ENCODE peak calls at places on chromosomes 1 and 21, in nine cellular contexts. One of them, this sample, is unnamed.

GRCh38 chr1:4010811-4011605 is 110.9 kb upstream of the C1orf174 start:
- DNase-seq in epithelial cell of esophagus: no peak
- DNase-seq in K562: no peak
- DNase-seq in fibroblast of mammary gland: no peak
- DNase-seq in cardiac muscle cell: no peak
- DNase-seq in pancreas: no peak
- DNase-seq in fibroblast of lung: no peak
- DNase-seq in astrocyte of the spinal cord: no peak
- DNase-seq in CD4-positive, alpha-beta T cell: no peak
- DNase-seq in this sample: no peak

GRCh38 chr1:225449261-225449660 is 21.4 kb upstream of the LBR start:
- DNase-seq in K562: no peak
- DNase-seq in astrocyte of the spinal cord: no peak
- DNase-seq in fibroblast of lung: no peak
- DNase-seq in pancreas: no peak
- DNase-seq in CD4-positive, alpha-beta T cell: no peak
- DNase-seq in cardiac muscle cell: no peak
- DNase-seq in fibroblast of mammary gland: no peak
- DNase-seq in epithelial cell of esophagus: peak
- DNase-seq in this sample: no peak

GRCh38 chr1:235074335-235075120 is 54.1 kb downstream of the TOMM20 start:
- DNase-seq in astrocyte of the spinal cord: peak
- DNase-seq in pancreas: peak
- DNase-seq in epithelial cell of esophagus: peak
- DNase-seq in fibroblast of mammary gland: peak
- DNase-seq in fibroblast of lung: peak
- DNase-seq in CD4-positive, alpha-beta T cell: no peak
- DNase-seq in cardiac muscle cell: peak
- DNase-seq in K562: no peak
- DNase-seq in this sample: peak

GRCh38 chr1:211928993-211929637 is 98.6 kb upstream of the LPGAT1 start:
- DNase-seq in epithelial cell of esophagus: peak
- DNase-seq in CD4-positive, alpha-beta T cell: no peak
- DNase-seq in pancreas: no peak
- DNase-seq in K562: peak
- DNase-seq in astrocyte of the spinal cord: no peak
- DNase-seq in fibroblast of lung: peak
- DNase-seq in cardiac muscle cell: peak
- DNase-seq in fibroblast of mammary gland: peak
- DNase-seq in this sample: no peak

GRCh38 chr1:15355968-15356621 is 53.6 kb upstream of the EFHD2 start:
- DNase-seq in epithelial cell of esophagus: peak
- DNase-seq in pancreas: no peak
- DNase-seq in fibroblast of lung: peak
- DNase-seq in CD4-positive, alpha-beta T cell: no peak
- DNase-seq in cardiac muscle cell: no peak
- DNase-seq in astrocyte of the spinal cord: peak
- DNase-seq in fibroblast of mammary gland: peak
- DNase-seq in K562: no peak
- DNase-seq in this sample: no peak

GRCh38 chr21:25791321-25791720 is 56.5 kb downstream of the GABPA start:
- DNase-seq in pancreas: no peak
- DNase-seq in fibroblast of mammary gland: no peak
- DNase-seq in K562: no peak
- DNase-seq in epithelial cell of esophagus: no peak
- DNase-seq in fibroblast of lung: no peak
- DNase-seq in CD4-positive, alpha-beta T cell: no peak
- DNase-seq in cardiac muscle cell: no peak
- DNase-seq in astrocyte of the spinal cord: no peak
- DNase-seq in this sample: no peak

GRCh38 chr1:12703821-12704451 is 12.0 kb upstream of the AADACL3 start:
- DNase-seq in CD4-positive, alpha-beta T cell: no peak
- DNase-seq in K562: no peak
- DNase-seq in pancreas: no peak
- DNase-seq in fibroblast of mammary gland: no peak
- DNase-seq in fibroblast of lung: no peak
- DNase-seq in epithelial cell of esophagus: peak
- DNase-seq in astrocyte of the spinal cord: no peak
- DNase-seq in cardiac muscle cell: no peak
- DNase-seq in this sample: no peak

GRCh38 chr1:109723351-109723750 is 11.3 kb downstream of the GSTM5 start:
- DNase-seq in pancreas: no peak
- DNase-seq in epithelial cell of esophagus: no peak
- DNase-seq in cardiac muscle cell: peak
- DNase-seq in astrocyte of the spinal cord: no peak
- DNase-seq in CD4-positive, alpha-beta T cell: no peak
- DNase-seq in fibroblast of lung: no peak
- DNase-seq in K562: no peak
- DNase-seq in fibroblast of mammary gland: no peak
- DNase-seq in this sample: no peak

GRCh38 chr1:230869499-230869898 is 1.2 kb upstream of the C1orf198 start:
- DNase-seq in fibroblast of mammary gland: no peak
- DNase-seq in CD4-positive, alpha-beta T cell: no peak
- DNase-seq in fibroblast of lung: peak
- DNase-seq in K562: no peak
- DNase-seq in cardiac muscle cell: peak
- DNase-seq in pancreas: no peak
- DNase-seq in epithelial cell of esophagus: no peak
- DNase-seq in astrocyte of the spinal cord: peak
- DNase-seq in this sample: no peak

GRCh38 chr1:230867119-230867902 is 1.0 kb downstream of the C1orf198 start:
- DNase-seq in epithelial cell of esophagus: peak
- DNase-seq in CD4-positive, alpha-beta T cell: no peak
- DNase-seq in fibroblast of mammary gland: peak
- DNase-seq in fibroblast of lung: peak
- DNase-seq in cardiac muscle cell: no peak
- DNase-seq in astrocyte of the spinal cord: peak
- DNase-seq in K562: no peak
- DNase-seq in pancreas: no peak
- DNase-seq in this sample: no peak

GRCh38 chr1:230866171-230866811 is 2.0 kb downstream of the C1orf198 start:
- DNase-seq in astrocyte of the spinal cord: peak
- DNase-seq in cardiac muscle cell: no peak
- DNase-seq in pancreas: no peak
- DNase-seq in fibroblast of lung: no peak
- DNase-seq in fibroblast of mammary gland: peak
- DNase-seq in CD4-positive, alpha-beta T cell: no peak
- DNase-seq in epithelial cell of esophagus: no peak
- DNase-seq in K562: no peak
- DNase-seq in this sample: no peak

GRCh38 chr1:230868736-230869385 is 540 bp upstream of the C1orf198 start:
- DNase-seq in astrocyte of the spinal cord: peak
- DNase-seq in cardiac muscle cell: peak
- DNase-seq in fibroblast of lung: peak
- DNase-seq in epithelial cell of esophagus: peak
- DNase-seq in pancreas: peak
- DNase-seq in fibroblast of mammary gland: no peak
- DNase-seq in CD4-positive, alpha-beta T cell: no peak
- DNase-seq in K562: no peak
- DNase-seq in this sample: no peak

DNA sequence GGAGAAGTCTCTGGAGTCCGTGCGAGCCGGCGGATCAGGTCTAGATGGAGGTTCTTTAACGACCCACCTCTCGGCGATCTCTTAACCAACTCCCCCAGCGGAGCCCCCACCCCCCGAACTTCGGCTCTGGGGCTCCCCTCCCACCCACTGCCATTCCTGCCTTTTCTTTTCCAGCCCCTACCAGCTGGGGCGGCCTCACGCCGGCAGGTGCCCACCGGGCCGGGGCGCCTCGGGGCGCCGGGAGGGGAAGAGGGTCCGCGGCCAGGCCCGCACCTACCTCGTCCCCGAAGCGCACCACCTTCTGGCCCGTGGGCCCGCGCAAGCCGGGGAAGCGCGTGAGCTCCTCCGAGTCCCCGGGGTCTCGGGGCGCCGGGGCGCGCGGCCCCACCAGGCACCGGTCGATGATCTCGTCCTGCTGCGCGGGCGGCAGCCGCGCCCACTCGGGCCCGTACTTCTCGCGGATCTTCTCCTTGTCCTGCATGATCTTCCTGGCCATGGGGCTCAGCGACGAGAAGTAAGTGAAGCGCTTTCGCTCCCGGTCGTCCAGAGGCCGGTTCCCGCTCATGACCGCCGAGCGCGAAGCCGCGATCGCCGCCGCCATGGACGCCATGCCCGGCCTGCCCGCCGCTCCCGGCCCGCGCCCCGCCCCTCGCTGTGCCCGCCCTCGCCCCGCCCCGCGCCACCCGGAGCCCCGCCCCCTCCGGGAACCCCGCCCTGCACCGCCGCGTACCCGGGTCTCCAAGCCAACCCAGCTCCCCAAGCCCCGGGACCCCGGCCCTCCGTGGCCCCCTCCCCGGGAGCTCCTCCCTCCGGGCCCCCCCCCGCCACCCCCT is at the start of gene C1orf198:
- DNase-seq in astrocyte of the spinal cord: peak
- DNase-seq in fibroblast of mammary gland: no peak
- DNase-seq in cardiac muscle cell: peak
- DNase-seq in fibroblast of lung: peak
- DNase-seq in K562: peak
- DNase-seq in CD4-positive, alpha-beta T cell: peak
- DNase-seq in pancreas: peak
- DNase-seq in epithelial cell of esophagus: peak
- DNase-seq in this sample: peak
- TF ChIP-seq CTCF in astrocyte of the spinal cord: no peak
- TF ChIP-seq CTCF in fibroblast of mammary gland: no peak
- TF ChIP-seq CTCF in cardiac muscle cell: no peak
- TF ChIP-seq CTCF in fibroblast of lung: no peak
- TF ChIP-seq CTCF in K562: no peak
- TF ChIP-seq CTCF in CD4-positive, alpha-beta T cell: no peak
- TF ChIP-seq CTCF in pancreas: no peak
- TF ChIP-seq CTCF in epithelial cell of esophagus: no peak
- TF ChIP-seq CTCF in this sample: no peak

GRCh38 chr1:243525085-243525487 is 269.2 kb downstream of the SDCCAG8 start:
- DNase-seq in fibroblast of mammary gland: peak
- DNase-seq in K562: no peak
- DNase-seq in astrocyte of the spinal cord: peak
- DNase-seq in fibroblast of lung: peak
- DNase-seq in epithelial cell of esophagus: peak
- DNase-seq in pancreas: no peak
- DNase-seq in CD4-positive, alpha-beta T cell: no peak
- DNase-seq in cardiac muscle cell: peak
- DNase-seq in this sample: no peak
- TF ChIP-seq CTCF in fibroblast of mammary gland: no peak
- TF ChIP-seq CTCF in K562: no peak
- TF ChIP-seq CTCF in astrocyte of the spinal cord: no peak
- TF ChIP-seq CTCF in fibroblast of lung: no peak
- TF ChIP-seq CTCF in epithelial cell of esophagus: no peak
- TF ChIP-seq CTCF in pancreas: no peak
- TF ChIP-seq CTCF in CD4-positive, alpha-beta T cell: no peak
- TF ChIP-seq CTCF in cardiac muscle cell: no peak
- TF ChIP-seq CTCF in this sample: no peak

DNA sequence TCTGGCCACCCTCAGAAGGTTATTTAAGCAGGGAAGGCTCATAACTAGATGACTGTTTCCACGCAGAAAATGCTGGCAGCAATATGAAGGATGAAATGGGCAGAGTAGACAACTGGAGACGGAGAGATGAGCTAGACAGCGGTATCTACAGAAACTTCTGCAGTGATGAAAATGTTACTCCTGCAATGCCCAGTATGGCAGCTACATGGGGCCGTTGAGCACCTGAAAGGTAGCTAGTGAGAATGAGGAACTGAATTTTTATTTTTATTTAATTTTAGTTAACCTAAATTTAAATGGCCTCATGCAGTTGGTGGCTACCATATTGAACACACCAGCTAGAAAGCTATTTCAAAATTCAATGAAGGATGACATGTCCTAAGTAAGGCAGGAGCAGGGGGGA is 27.3 kb downstream of the SIPA1L2 start:
- DNase-seq in cardiac muscle cell: no peak
- DNase-seq in epithelial cell of esophagus: no peak
- DNase-seq in K562: no peak
- DNase-seq in fibroblast of lung: no peak
- DNase-seq in fibroblast of mammary gland: no peak
- DNase-seq in astrocyte of the spinal cord: no peak
- DNase-seq in CD4-positive, alpha-beta T cell: no peak
- DNase-seq in pancreas: no peak
- DNase-seq in this sample: no peak
- TF ChIP-seq CTCF in cardiac muscle cell: peak
- TF ChIP-seq CTCF in epithelial cell of esophagus: peak
- TF ChIP-seq CTCF in K562: no peak
- TF ChIP-seq CTCF in fibroblast of lung: peak
- TF ChIP-seq CTCF in fibroblast of mammary gland: peak
- TF ChIP-seq CTCF in astrocyte of the spinal cord: peak
- TF ChIP-seq CTCF in CD4-positive, alpha-beta T cell: no peak
- TF ChIP-seq CTCF in pancreas: no peak
- TF ChIP-seq CTCF in this sample: no peak

DNA sequence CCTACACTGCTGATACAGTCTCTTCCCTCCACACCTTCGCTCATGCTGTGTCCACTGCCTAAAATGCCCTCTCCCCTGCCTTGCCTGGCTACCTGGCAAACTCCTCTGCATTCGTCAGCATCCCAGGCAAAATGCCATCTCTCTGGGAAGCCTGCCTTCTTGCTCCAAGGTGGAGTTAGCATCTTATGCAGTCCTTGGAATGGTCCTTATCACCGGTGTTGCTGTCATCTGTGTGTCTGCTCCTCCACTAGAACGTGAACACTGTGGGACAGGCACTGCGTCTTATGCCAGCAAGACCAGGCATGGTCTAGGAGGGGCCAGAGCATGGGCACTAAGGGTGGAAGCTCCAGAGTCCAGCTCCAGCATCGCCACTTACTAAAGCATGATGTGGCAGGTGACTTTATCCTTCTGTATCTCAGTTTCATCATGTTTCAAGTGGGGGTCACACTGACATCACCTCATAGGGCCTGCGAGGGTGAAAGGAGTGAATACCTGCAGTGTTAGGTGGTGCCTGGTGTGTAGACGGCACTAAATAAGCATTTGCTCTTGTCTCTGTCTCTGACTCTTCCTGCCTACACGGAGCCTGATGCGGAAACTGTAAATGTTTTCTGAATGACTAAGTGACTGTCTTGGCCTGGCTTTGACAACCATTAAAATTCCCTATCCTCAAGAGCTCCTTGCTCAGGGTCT is 211.7 kb downstream of the MATN1 start:
- DNase-seq in fibroblast of mammary gland: peak
- DNase-seq in fibroblast of lung: no peak
- DNase-seq in CD4-positive, alpha-beta T cell: no peak
- DNase-seq in astrocyte of the spinal cord: peak
- DNase-seq in cardiac muscle cell: no peak
- DNase-seq in pancreas: no peak
- DNase-seq in K562: no peak
- DNase-seq in epithelial cell of esophagus: peak
- DNase-seq in this sample: no peak
- TF ChIP-seq CTCF in fibroblast of mammary gland: no peak
- TF ChIP-seq CTCF in fibroblast of lung: no peak
- TF ChIP-seq CTCF in CD4-positive, alpha-beta T cell: no peak
- TF ChIP-seq CTCF in astrocyte of the spinal cord: no peak
- TF ChIP-seq CTCF in cardiac muscle cell: no peak
- TF ChIP-seq CTCF in pancreas: no peak
- TF ChIP-seq CTCF in K562: no peak
- TF ChIP-seq CTCF in epithelial cell of esophagus: no peak
- TF ChIP-seq CTCF in this sample: no peak

DNA sequence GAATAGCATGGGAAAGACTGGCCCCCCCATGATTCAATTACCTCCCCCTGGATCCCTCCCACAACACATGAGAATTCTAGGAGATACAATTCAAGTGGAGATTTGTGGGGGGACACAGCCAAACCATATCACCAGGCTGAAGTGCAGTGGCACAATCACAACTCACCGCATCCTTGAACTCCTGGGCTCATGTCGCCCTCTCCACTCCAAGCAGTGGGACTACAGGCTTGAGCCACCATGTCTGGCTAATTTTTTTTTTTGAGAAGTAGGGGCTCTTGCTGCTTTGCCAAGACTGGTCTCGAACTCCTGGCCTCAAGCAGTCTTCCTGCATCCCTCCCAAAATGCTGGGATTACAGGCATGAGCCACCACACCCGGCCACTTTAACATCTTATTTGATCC is 27.0 kb upstream of the ACTL8 start:
- DNase-seq in epithelial cell of esophagus: no peak
- DNase-seq in K562: no peak
- DNase-seq in fibroblast of lung: no peak
- DNase-seq in pancreas: no peak
- DNase-seq in fibroblast of mammary gland: no peak
- DNase-seq in CD4-positive, alpha-beta T cell: no peak
- DNase-seq in cardiac muscle cell: no peak
- DNase-seq in astrocyte of the spinal cord: no peak
- DNase-seq in this sample: no peak
- TF ChIP-seq CTCF in epithelial cell of esophagus: no peak
- TF ChIP-seq CTCF in K562: peak
- TF ChIP-seq CTCF in fibroblast of lung: no peak
- TF ChIP-seq CTCF in pancreas: no peak
- TF ChIP-seq CTCF in fibroblast of mammary gland: no peak
- TF ChIP-seq CTCF in CD4-positive, alpha-beta T cell: no peak
- TF ChIP-seq CTCF in cardiac muscle cell: no peak
- TF ChIP-seq CTCF in astrocyte of the spinal cord: no peak
- TF ChIP-seq CTCF in this sample: no peak

This sample was measured in activated B cell treated with CpG ODN at 0.5 μM for 24 hours.